ENCODE peak calls at places on chromosomes 16 and 17, in ten cellular contexts. W is EL; R is amniotic epithelial cell; C is body of pancreas; E is AG04450; G is fibroblast of the aortic adventitia; U is memory B cell; K is AG08396; H is COR-L47; Y is stimulated activated CD4-positive, alpha-beta T cell treated with anti-CD3 and anti-CD28 coated beads, Interleukin-15, amount 100 ng/mL, for 48 hours. M is an unnamed sample.

GRCh38 chr16:57314161-57314785 is 29.8 kb upstream of the PLLP start:
- DNase-seq in W (no peak), R (peak; percentile 16), C (no peak), E (no peak), G (peak; percentile 51), U (no peak), K (no peak), H (no peak), Y (no peak), M (no peak)

GRCh38 chr17:8056232-8056975 is 17.5 kb downstream of the ALOX15B start:
- DNase-seq in W (peak; percentile 54), R (peak; percentile 98), C (peak; percentile 57), E (peak; percentile 16), G (peak; percentile 75), U (no peak), K (peak; percentile 36), H (no peak), Y (no peak), M (no peak)

GRCh38 chr17:48643697-48644012 is 17.5 kb upstream of the HOXB9 start:
- DNase-seq in W (no peak), R (no peak), C (no peak), E (no peak), G (no peak), U (no peak), K (no peak), H (no peak), Y (no peak), M (no peak)

GRCh38 chr16:88569614-88569984 is 604 bp upstream of the ZC3H18 start:
- DNase-seq in W (peak; percentile 22), R (no peak), C (peak; percentile 25), E (no peak), G (peak; percentile 13), U (no peak), K (peak; percentile 37), H (no peak), Y (no peak), M (no peak)

GRCh38 chr16:87541004-87541881 is 48.4 kb upstream of the ZCCHC14 start:
- DNase-seq in W (peak; percentile 55), R (peak; percentile 41), C (no peak), E (peak; percentile 46), G (peak; percentile 61), U (no peak), K (peak; percentile 91), H (no peak), Y (no peak), M (no peak)

GRCh38 chr17:71023631-71024030 is 854.3 kb downstream of the KCNJ2 start:
- DNase-seq in W (peak; percentile 2), R (peak; percentile 1), C (no peak), E (no peak), G (no peak), U (no peak), K (peak; percentile 14), H (peak; percentile 67), Y (no peak), M (no peak)

GRCh38 chr16:87790278-87791023 is 24.7 kb upstream of the KLHDC4 start:
- DNase-seq in W (peak; percentile 34), R (peak; percentile 81), C (peak; percentile 40), E (no peak), G (peak; percentile 49), U (no peak), K (peak; percentile 62), H (peak; percentile 94), Y (no peak), M (no peak)

GRCh38 chr16:50814541-50814940 is 72.7 kb downstream of the CYLD start:
- DNase-seq in W (no peak), R (no peak), C (no peak), E (no peak), G (no peak), U (no peak), K (no peak), H (no peak), Y (no peak), M (no peak)

GRCh38 chr17:82217120-82217529 is 4.5 kb upstream of the CCDC57 start:
- DNase-seq in W (peak; percentile 75), R (peak; percentile 35), C (peak; percentile 32), E (no peak), G (no peak), U (no peak), K (peak; percentile 30), H (no peak), Y (no peak), M (no peak)

GRCh38 chr17:1880851-1881630 is 51.2 kb downstream of the RPA1 start:
- DNase-seq in W (no peak), R (no peak), C (no peak), E (no peak), G (no peak), U (no peak), K (no peak), H (no peak), Y (no peak), M (no peak)

GRCh38 chr17:2406271-2406902 is 5.5 kb upstream of the MNT start:
- DNase-seq in W (no peak), R (no peak), C (peak; percentile 22), E (no peak), G (no peak), U (no peak), K (no peak), H (no peak), Y (no peak), M (no peak)

M was measured in effector memory CD4-positive, alpha-beta T cell.